ENCODE peak calls at places on chromosomes 2 and 18, in seven cellular contexts. P, N, L, B, F, Z and W are unnamed samples.

GRCh38 chr2:45005261-45006002 is 3.8 kb downstream of the SIX2 start:
- DNase-seq in L (no peak), B (no peak), F (no peak), P (no peak), N (no peak), Z (no peak), W (no peak)

GRCh38 chr18:43134876-43135275 is 19.4 kb upstream of the RIT2 start:
- DNase-seq in F (no peak), N (no peak), L (no peak), P (no peak), B (no peak), Z (no peak), W (no peak)

GRCh38 chr2:12759248-12759647 is 42.5 kb downstream of the TRIB2 start:
- DNase-seq in B (peak), P (peak), L (no peak), F (no peak), N (no peak), Z (peak), W (peak)

GRCh38 chr18:6132751-6133368 is 237.5 kb upstream of the TMEM200C start:
- DNase-seq in F (no peak), L (no peak), N (no peak), Z (no peak), B (no peak), P (no peak), W (no peak)

GRCh38 chr2:263774-264492 is at the start of gene SH3YL1:
- DNase-seq in B (no peak), P (peak), L (no peak), N (peak), Z (no peak), F (no peak), W (peak)

GRCh38 chr18:51802589-51802988 is 537.4 kb upstream of the DCC start:
- DNase-seq in P (no peak), F (no peak), Z (no peak), B (no peak), L (no peak), N (no peak), W (no peak)

GRCh38 chr2:69366-70344 is 23.4 kb upstream of the FAM110C start:
- DNase-seq in L (no peak), B (no peak), F (no peak), Z (no peak), P (no peak), N (peak), W (no peak)

GRCh38 chr2:47690132-47690531 is 92.8 kb upstream of the MSH6 start:
- DNase-seq in P (no peak), B (no peak), L (no peak), N (no peak), Z (no peak), F (no peak), W (no peak)

GRCh38 chr2:232541195-232541960 is 1.9 kb downstream of the CHRNG start:
- DNase-seq in B (no peak), P (no peak), F (no peak), Z (no peak), N (no peak), L (no peak), W (peak)

GRCh38 chr2:224160917-224161316 is 121.8 kb upstream of the SERPINE2 start:
- DNase-seq in L (no peak), N (no peak), P (peak), F (no peak), Z (no peak), B (no peak), W (peak)

GRCh38 chr18:8857806-8858205 is 152.4 kb downstream of the MTCL1 start:
- DNase-seq in Z (no peak), B (no peak), L (no peak), F (no peak), N (no peak), P (no peak), W (no peak)

GRCh38 chr2:54503192-54503591 is 47.1 kb downstream of the SPTBN1 start:
- DNase-seq in Z (no peak), N (peak), P (peak), F (no peak), L (no peak), B (no peak), W (no peak)

GRCh38 chr2:25168256-25169072 is at the start of gene POMC:
- DNase-seq in B (no peak), P (peak), Z (no peak), F (no peak), L (no peak), N (no peak), W (peak)

GRCh38 chr2:9284521-9285297 is 78.1 kb downstream of the ASAP2 start:
- DNase-seq in P (no peak), B (no peak), F (no peak), Z (no peak), N (no peak), L (no peak), W (no peak)

GRCh38 chr2:39217192-39217550 is 26.6 kb downstream of the CDKL4 start:
- DNase-seq in P (no peak), Z (no peak), B (no peak), N (peak), F (no peak), L (no peak), W (no peak)

GRCh38 chr2:224982910-224983688 is 59.2 kb downstream of the DOCK10 start:
- DNase-seq in N (no peak), F (no peak), L (no peak), P (peak), Z (no peak), B (peak), W (peak)

GRCh38 chr2:73156539-73157124 is 43.9 kb upstream of the RAB11FIP5 start:
- DNase-seq in Z (no peak), F (no peak), P (peak), L (no peak), B (peak), N (peak), W (peak)

GRCh38 chr2:40243581-40243980 is 208.3 kb downstream of the SLC8A1 start:
- DNase-seq in P (peak), B (no peak), L (no peak), F (no peak), N (no peak), Z (peak), W (peak)

GRCh38 chr2:239932881-239933735 is 92.0 kb downstream of the NDUFA10 start:
- DNase-seq in Z (no peak), N (no peak), B (no peak), L (no peak), F (no peak), P (no peak), W (no peak)

GRCh38 chr2:130798472-130799221 is 38.1 kb upstream of the ARHGEF4 start:
- DNase-seq in F (no peak), L (no peak), B (no peak), N (no peak), P (peak), Z (no peak), W (no peak)

GRCh38 chr2:12883911-12884310 is 167.2 kb downstream of the TRIB2 start:
- DNase-seq in B (no peak), L (no peak), F (no peak), N (no peak), Z (no peak), P (peak), W (peak)

GRCh38 chr2:223841436-223842180 is 4.2 kb upstream of the AP1S3 start:
- DNase-seq in Z (no peak), P (no peak), L (no peak), N (no peak), F (no peak), B (no peak), W (no peak)

GRCh38 chr2:175036582-175037018 is 31.4 kb upstream of the CHN1 start:
- DNase-seq in B (no peak), Z (no peak), P (peak), N (peak), L (no peak), F (no peak), W (peak)

GRCh38 chr18:61034581-61034980 is 298.6 kb upstream of the CDH20 start:
- DNase-seq in B (no peak), P (no peak), F (no peak), N (no peak), L (no peak), Z (no peak), W (no peak)

GRCh38 chr2:9124231-9124651 is 82.4 kb upstream of the ASAP2 start:
- DNase-seq in N (no peak), L (no peak), P (no peak), F (no peak), Z (no peak), B (no peak), W (no peak)

GRCh38 chr2:6186332-6187100 is 494.3 kb downstream of the SOX11 start:
- DNase-seq in F (no peak), Z (no peak), L (no peak), P (peak), N (peak), B (peak), W (no peak)

GRCh38 chr2:29323301-29323700 is 208.1 kb downstream of the CLIP4 start:
- DNase-seq in F (no peak), P (peak), L (no peak), Z (no peak), B (no peak), N (no peak), W (no peak)

GRCh38 chr18:73514449-73514848 is 633.2 kb downstream of the FBXO15 start:
- DNase-seq in Z (no peak), P (no peak), L (no peak), B (no peak), F (no peak), N (no peak), W (no peak)

GRCh38 chr2:219681301-219682290 is 54.2 kb downstream of the SLC4A3 start:
- DNase-seq in B (no peak), Z (no peak), N (no peak), P (peak), L (no peak), F (no peak), W (peak)